ENCODE peak calls at places on chromosomes 2 and 18, in nine cellular contexts. One of them, this sample, is unnamed. For H3K27me3, the result is how much of the 10 kb centered on the place peaks cover.

GRCh38 chr2:95728878-95729511 is 137.2 kb downstream of the TRIM43 start:
- DNase-seq in HCT116: peak
- DNase-seq in brain microvascular endothelial cell: peak
- DNase-seq in ascending aorta: peak
- DNase-seq in thyroid gland: peak
- DNase-seq in psoas muscle: peak
- DNase-seq in heart right ventricle: peak
- DNase-seq in pancreas: peak
- DNase-seq in adipocyte: peak
- DNase-seq in this sample: no peak

GRCh38 chr2:20674974-20675679 is 8.2 kb downstream of the GDF7 start:
- DNase-seq in HCT116: no peak
- DNase-seq in brain microvascular endothelial cell: peak
- DNase-seq in ascending aorta: peak
- DNase-seq in thyroid gland: no peak
- DNase-seq in psoas muscle: peak
- DNase-seq in heart right ventricle: peak
- DNase-seq in pancreas: no peak
- DNase-seq in adipocyte: peak
- DNase-seq in this sample: no peak

GRCh38 chr2:183242937-183243336 is 118.7 kb downstream of the NUP35 start:
- DNase-seq in HCT116: no peak
- DNase-seq in brain microvascular endothelial cell: peak
- DNase-seq in ascending aorta: no peak
- DNase-seq in thyroid gland: no peak
- DNase-seq in psoas muscle: no peak
- DNase-seq in heart right ventricle: no peak
- DNase-seq in pancreas: no peak
- DNase-seq in adipocyte: no peak
- DNase-seq in this sample: no peak

GRCh38 chr2:157559461-157559860 is 69.2 kb downstream of the ACVR1C start:
- DNase-seq in HCT116: no peak
- DNase-seq in brain microvascular endothelial cell: no peak
- DNase-seq in ascending aorta: no peak
- DNase-seq in thyroid gland: no peak
- DNase-seq in psoas muscle: no peak
- DNase-seq in heart right ventricle: no peak
- DNase-seq in pancreas: no peak
- DNase-seq in adipocyte: no peak
- DNase-seq in this sample: no peak

GRCh38 chr2:85584354-85584856 is at the start of gene VAMP5:
- DNase-seq in HCT116: no peak
- DNase-seq in brain microvascular endothelial cell: no peak
- DNase-seq in ascending aorta: no peak
- DNase-seq in thyroid gland: no peak
- DNase-seq in psoas muscle: peak
- DNase-seq in heart right ventricle: no peak
- DNase-seq in pancreas: peak
- DNase-seq in adipocyte: peak
- DNase-seq in this sample: no peak

GRCh38 chr2:102120261-102121259 is 22.0 kb upstream of the IL1R1 start:
- DNase-seq in HCT116: no peak
- DNase-seq in brain microvascular endothelial cell: no peak
- DNase-seq in ascending aorta: no peak
- DNase-seq in thyroid gland: peak
- DNase-seq in psoas muscle: no peak
- DNase-seq in heart right ventricle: no peak
- DNase-seq in pancreas: no peak
- DNase-seq in adipocyte: no peak
- DNase-seq in this sample: no peak

GRCh38 chr2:179129574-179130238 is 79.8 kb upstream of the CCDC141 start:
- DNase-seq in HCT116: no peak
- DNase-seq in brain microvascular endothelial cell: no peak
- DNase-seq in ascending aorta: no peak
- DNase-seq in thyroid gland: no peak
- DNase-seq in psoas muscle: no peak
- DNase-seq in heart right ventricle: no peak
- DNase-seq in pancreas: no peak
- DNase-seq in adipocyte: peak
- DNase-seq in this sample: no peak

GRCh38 chr2:227370791-227371312 is 8.3 kb downstream of the TM4SF20 start:
- DNase-seq in HCT116: no peak
- DNase-seq in brain microvascular endothelial cell: peak
- DNase-seq in ascending aorta: peak
- DNase-seq in thyroid gland: no peak
- DNase-seq in psoas muscle: no peak
- DNase-seq in heart right ventricle: peak
- DNase-seq in pancreas: no peak
- DNase-seq in adipocyte: peak
- DNase-seq in this sample: no peak

GRCh38 chr2:73838889-73839539 is 10.3 kb downstream of the STAMBP start:
- DNase-seq in HCT116: no peak
- DNase-seq in brain microvascular endothelial cell: no peak
- DNase-seq in ascending aorta: no peak
- DNase-seq in thyroid gland: no peak
- DNase-seq in psoas muscle: no peak
- DNase-seq in heart right ventricle: no peak
- DNase-seq in pancreas: no peak
- DNase-seq in adipocyte: no peak
- DNase-seq in this sample: no peak

GRCh38 chr2:65370387-65371093 is 61.9 kb downstream of the SPRED2 start:
- DNase-seq in HCT116: no peak
- DNase-seq in brain microvascular endothelial cell: no peak
- DNase-seq in ascending aorta: no peak
- DNase-seq in thyroid gland: no peak
- DNase-seq in psoas muscle: no peak
- DNase-seq in heart right ventricle: peak
- DNase-seq in pancreas: no peak
- DNase-seq in adipocyte: no peak
- DNase-seq in this sample: no peak

GRCh38 chr18:27750014-27750413 is 426.9 kb downstream of the CDH2 start:
- DNase-seq in HCT116: peak
- DNase-seq in brain microvascular endothelial cell: peak
- DNase-seq in ascending aorta: no peak
- DNase-seq in thyroid gland: no peak
- DNase-seq in psoas muscle: no peak
- DNase-seq in heart right ventricle: peak
- DNase-seq in pancreas: peak
- DNase-seq in adipocyte: peak
- DNase-seq in this sample: no peak

DNA sequence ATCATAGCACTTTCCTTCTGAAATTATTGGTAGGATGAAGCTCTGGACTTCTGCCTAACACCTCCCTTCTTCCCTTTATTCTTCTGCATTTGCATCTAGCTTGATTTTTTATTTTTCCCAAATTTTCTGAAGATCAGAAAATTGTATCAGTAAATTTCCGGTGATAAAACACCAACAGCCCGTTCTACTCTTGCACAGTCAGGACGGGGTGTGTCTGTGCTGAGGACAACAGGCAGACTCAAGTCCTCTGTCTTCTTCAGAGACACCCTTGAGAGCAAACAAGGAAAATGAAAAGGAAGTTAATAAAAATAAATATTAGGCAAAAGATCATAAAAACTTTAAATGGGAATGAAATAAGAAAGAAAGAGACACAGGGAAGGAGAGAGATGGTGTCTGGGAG is 120.7 kb downstream of the ARL4C start:
- DNase-seq in HCT116: no peak
- DNase-seq in brain microvascular endothelial cell: no peak
- DNase-seq in ascending aorta: no peak
- DNase-seq in thyroid gland: no peak
- DNase-seq in psoas muscle: no peak
- DNase-seq in heart right ventricle: no peak
- DNase-seq in pancreas: no peak
- DNase-seq in adipocyte: no peak
- DNase-seq in this sample: no peak
- H3K4me3 ChIP-seq in HCT116: no peak
- H3K4me3 ChIP-seq in brain microvascular endothelial cell: no peak
- H3K4me3 ChIP-seq in ascending aorta: no peak
- H3K4me3 ChIP-seq in thyroid gland: no peak
- H3K4me3 ChIP-seq in psoas muscle: no peak
- H3K4me3 ChIP-seq in heart right ventricle: no peak
- H3K4me3 ChIP-seq in pancreas: no peak
- H3K4me3 ChIP-seq in adipocyte: no peak
- H3K4me3 ChIP-seq in this sample: no peak

GRCh38 chr18:57352761-57353136 is 392 bp downstream of the ST8SIA3 start:
- DNase-seq in HCT116: no peak
- DNase-seq in brain microvascular endothelial cell: no peak
- DNase-seq in ascending aorta: no peak
- DNase-seq in thyroid gland: no peak
- DNase-seq in psoas muscle: no peak
- DNase-seq in heart right ventricle: no peak
- DNase-seq in pancreas: no peak
- DNase-seq in adipocyte: no peak
- DNase-seq in this sample: no peak
- H3K27me3 ChIP-seq in HCT116: under half
- H3K27me3 ChIP-seq in brain microvascular endothelial cell: under half
- H3K27me3 ChIP-seq in ascending aorta: under half
- H3K27me3 ChIP-seq in thyroid gland: under half
- H3K27me3 ChIP-seq in psoas muscle: under half
- H3K27me3 ChIP-seq in heart right ventricle: under half
- H3K27me3 ChIP-seq in pancreas: under half
- H3K27me3 ChIP-seq in adipocyte: under half
- H3K27me3 ChIP-seq in this sample: under half

DNA sequence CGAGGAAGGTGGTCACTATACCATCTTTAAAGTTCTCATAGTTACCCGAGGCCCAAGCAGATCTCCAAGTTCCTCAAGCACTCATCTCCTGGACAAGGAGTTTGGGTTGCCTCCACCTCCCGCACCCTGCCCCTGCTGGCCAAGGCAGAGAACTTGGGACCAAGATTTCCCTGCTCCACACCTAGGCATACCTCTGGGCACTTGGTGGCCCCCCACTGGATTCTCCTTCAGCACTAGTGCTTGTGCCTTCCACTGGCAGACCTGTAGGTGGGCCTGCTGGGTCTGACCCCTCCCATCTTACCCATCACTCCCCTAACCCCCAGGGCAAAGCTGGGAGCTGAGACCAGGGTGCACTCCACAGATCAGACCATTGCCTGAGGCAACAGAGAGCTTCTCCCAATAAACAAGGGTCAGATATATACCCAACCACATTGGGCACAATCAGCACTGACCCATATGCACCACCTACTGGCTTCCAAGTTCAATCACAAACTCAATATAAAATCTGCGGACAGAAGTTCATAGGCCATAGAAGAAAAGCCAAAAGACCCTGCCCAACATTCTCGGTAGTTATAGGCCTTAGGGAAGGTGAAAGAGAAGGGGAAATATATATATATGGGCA is 244.2 kb downstream of the EXOC6B start:
- DNase-seq in HCT116: no peak
- DNase-seq in brain microvascular endothelial cell: no peak
- DNase-seq in ascending aorta: no peak
- DNase-seq in thyroid gland: no peak
- DNase-seq in psoas muscle: no peak
- DNase-seq in heart right ventricle: no peak
- DNase-seq in pancreas: no peak
- DNase-seq in adipocyte: no peak
- DNase-seq in this sample: no peak
- H3K4me3 ChIP-seq in HCT116: no peak
- H3K4me3 ChIP-seq in brain microvascular endothelial cell: no peak
- H3K4me3 ChIP-seq in ascending aorta: no peak
- H3K4me3 ChIP-seq in thyroid gland: no peak
- H3K4me3 ChIP-seq in psoas muscle: no peak
- H3K4me3 ChIP-seq in heart right ventricle: no peak
- H3K4me3 ChIP-seq in pancreas: no peak
- H3K4me3 ChIP-seq in adipocyte: no peak
- H3K4me3 ChIP-seq in this sample: no peak

DNA sequence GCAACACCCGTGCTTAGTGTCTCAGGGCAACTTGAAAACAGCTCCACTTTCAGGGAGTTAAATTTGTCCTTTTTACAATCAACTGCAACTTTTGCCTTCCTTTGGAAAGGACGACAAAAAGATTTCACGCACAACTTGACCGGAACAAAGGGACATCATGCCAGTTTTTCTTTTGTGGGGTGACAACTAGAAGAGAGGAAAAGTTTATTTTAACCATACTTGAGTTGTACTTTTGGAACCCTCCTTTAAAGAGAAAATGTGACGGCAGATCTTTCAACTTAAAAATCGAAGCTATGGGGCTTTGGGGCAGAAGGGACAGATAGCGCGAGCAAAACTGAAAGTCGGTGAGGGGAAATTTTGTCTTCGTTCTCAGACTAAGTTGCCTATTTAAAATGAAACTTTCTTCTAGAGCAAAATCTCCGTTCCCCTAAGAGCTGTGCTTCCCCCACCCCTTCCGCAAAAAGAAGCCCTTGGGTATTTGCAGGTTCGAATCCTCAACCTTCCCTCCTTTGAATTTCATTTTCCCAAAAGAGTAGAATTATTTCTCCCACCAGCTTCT is 5.5 kb upstream of the ONECUT2 start:
- DNase-seq in HCT116: no peak
- DNase-seq in brain microvascular endothelial cell: no peak
- DNase-seq in ascending aorta: no peak
- DNase-seq in thyroid gland: no peak
- DNase-seq in psoas muscle: no peak
- DNase-seq in heart right ventricle: no peak
- DNase-seq in pancreas: no peak
- DNase-seq in adipocyte: no peak
- DNase-seq in this sample: no peak
- H3K27me3 ChIP-seq in HCT116: under half
- H3K27me3 ChIP-seq in brain microvascular endothelial cell: half or more
- H3K27me3 ChIP-seq in ascending aorta: under half
- H3K27me3 ChIP-seq in thyroid gland: half or more
- H3K27me3 ChIP-seq in psoas muscle: under half
- H3K27me3 ChIP-seq in heart right ventricle: half or more
- H3K27me3 ChIP-seq in pancreas: half or more
- H3K27me3 ChIP-seq in adipocyte: half or more
- H3K27me3 ChIP-seq in this sample: half or more

GRCh38 chr2:129273266-129274037 is 706.0 kb upstream of the RAB6C start:
- DNase-seq in HCT116: no peak
- DNase-seq in brain microvascular endothelial cell: no peak
- DNase-seq in ascending aorta: no peak
- DNase-seq in thyroid gland: no peak
- DNase-seq in psoas muscle: no peak
- DNase-seq in heart right ventricle: no peak
- DNase-seq in pancreas: no peak
- DNase-seq in adipocyte: no peak
- DNase-seq in this sample: no peak
- H3K4me3 ChIP-seq in HCT116: no peak
- H3K4me3 ChIP-seq in brain microvascular endothelial cell: no peak
- H3K4me3 ChIP-seq in ascending aorta: no peak
- H3K4me3 ChIP-seq in thyroid gland: no peak
- H3K4me3 ChIP-seq in psoas muscle: peak
- H3K4me3 ChIP-seq in heart right ventricle: no peak
- H3K4me3 ChIP-seq in pancreas: no peak
- H3K4me3 ChIP-seq in adipocyte: no peak
- H3K4me3 ChIP-seq in this sample: no peak

DNA sequence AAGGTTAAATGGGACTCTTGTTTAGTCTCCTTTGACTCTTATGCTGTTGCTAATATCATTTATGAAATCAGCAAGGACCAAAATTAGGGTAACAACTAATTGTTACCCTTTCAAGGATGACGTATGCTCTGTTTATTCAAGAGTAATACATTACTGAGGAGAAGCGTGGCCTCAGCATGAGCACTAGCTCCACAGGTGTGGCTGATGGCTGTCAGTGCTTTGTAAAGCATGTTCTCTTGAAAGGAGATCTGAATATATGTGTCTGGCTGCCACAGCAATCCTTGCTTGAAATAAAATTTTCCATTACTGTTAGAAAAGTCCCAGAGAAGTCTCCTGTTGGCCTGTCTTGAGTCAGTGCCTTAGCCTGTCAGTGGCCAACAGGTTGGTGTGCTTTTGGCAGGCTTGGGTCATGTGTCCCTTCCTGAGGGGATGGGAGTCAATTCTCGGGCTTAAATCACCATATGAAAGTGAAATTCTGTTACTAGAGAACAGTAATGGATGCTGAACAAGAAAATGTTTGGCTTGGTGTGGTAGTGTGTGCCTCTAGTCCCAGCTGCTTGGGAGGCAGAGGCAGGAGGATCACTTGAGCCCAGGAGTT is 32.7 kb downstream of the ABI2 start:
- DNase-seq in HCT116: no peak
- DNase-seq in brain microvascular endothelial cell: no peak
- DNase-seq in ascending aorta: no peak
- DNase-seq in thyroid gland: no peak
- DNase-seq in psoas muscle: no peak
- DNase-seq in heart right ventricle: peak
- DNase-seq in pancreas: no peak
- DNase-seq in adipocyte: no peak
- DNase-seq in this sample: no peak
- H3K27me3 ChIP-seq in HCT116: under half
- H3K27me3 ChIP-seq in brain microvascular endothelial cell: under half
- H3K27me3 ChIP-seq in ascending aorta: under half
- H3K27me3 ChIP-seq in thyroid gland: under half
- H3K27me3 ChIP-seq in psoas muscle: under half
- H3K27me3 ChIP-seq in heart right ventricle: under half
- H3K27me3 ChIP-seq in pancreas: under half
- H3K27me3 ChIP-seq in adipocyte: under half
- H3K27me3 ChIP-seq in this sample: under half